ENCODE peak calls at places on chromosome 7, in eight cellular contexts. I is epithelial cell of esophagus, J is upper lobe of right lung, O is substantia nigra, A is Daoy, P is activated T-cell treated with anti-CD3 and anti-CD28 coated beads for 1 hour, M is AML-193, T is GDM1. X is an unnamed sample.

GRCh38 chr7:114008696-114009095 is 89.9 kb upstream of the PPP1R3A start:
- DNase-seq in I (peak; percentile 8), J (no peak), O (no peak), A (no peak), P (no peak), M (no peak), T (no peak), X (no peak)

GRCh38 chr7:24778543-24779282 is 21.4 kb upstream of the GSDME start:
- DNase-seq in I (peak; percentile 52), J (peak; percentile 71), O (peak; percentile 18), A (peak; percentile 52), P (no peak), M (peak; percentile 71), T (peak; percentile 18), X (no peak)

GRCh38 chr7:130065500-130066152 is 4.7 kb upstream of the KLHDC10 start:
- DNase-seq in I (no peak), J (no peak), O (no peak), A (no peak), P (no peak), M (no peak), T (no peak), X (peak; percentile 66)

GRCh38 chr7:100582041-100582579 is 3.8 kb downstream of the LRCH4 start:
- DNase-seq in I (peak; percentile 47), J (peak; percentile 92), O (no peak), A (no peak), P (no peak), M (no peak), T (no peak), X (no peak)

GRCh38 chr7:116150588-116150987 is 59.8 kb upstream of the TES start:
- DNase-seq in I (no peak), J (no peak), O (no peak), A (no peak), P (no peak), M (no peak), T (no peak), X (no peak)

GRCh38 chr7:39838326-39838725 is 111.7 kb upstream of the CDK13 start:
- DNase-seq in I (peak; percentile 58), J (no peak), O (no peak), A (peak; percentile 78), P (no peak), M (no peak), T (no peak), X (peak; percentile 76)

GRCh38 chr7:51980813-51981212 is 664.2 kb upstream of the COBL start:
- DNase-seq in I (no peak), J (no peak), O (no peak), A (no peak), P (no peak), M (no peak), T (no peak), X (no peak)

GRCh38 chr7:4683043-4683883 is 1.2 kb downstream of the FOXK1 start:
- DNase-seq in I (peak; percentile 31), J (peak; percentile 69), O (no peak), A (no peak), P (no peak), M (no peak), T (no peak), X (no peak)

GRCh38 chr7:32224276-32224675 is 154.1 kb upstream of the PDE1C start:
- DNase-seq in I (peak; percentile 51), J (no peak), O (no peak), A (no peak), P (no peak), M (no peak), T (no peak), X (no peak)

GRCh38 chr7:128869944-128870285 is 7.3 kb downstream of the ATP6V1F start:
- DNase-seq in I (no peak), J (no peak), O (no peak), A (no peak), P (no peak), M (no peak), T (no peak), X (no peak)

GRCh38 chr7:43602271-43602670 is 19.4 kb downstream of the STK17A start:
- DNase-seq in I (no peak), J (no peak), O (no peak), A (no peak), P (no peak), M (no peak), T (no peak), X (no peak)

GRCh38 chr7:122715183-122715582 is 12.5 kb upstream of the RNF148 start:
- DNase-seq in I (no peak), J (no peak), O (no peak), A (no peak), P (no peak), M (no peak), T (no peak), X (no peak)

GRCh38 chr7:10802526-10802925 is 171.1 kb upstream of the PHF14 start:
- DNase-seq in I (peak; percentile 94), J (no peak), O (no peak), A (no peak), P (no peak), M (no peak), T (no peak), X (peak; percentile 64)

GRCh38 chr7:44322631-44323363 is 2.6 kb downstream of the CAMK2B start:
- DNase-seq in I (no peak), J (no peak), O (peak; percentile 42), A (no peak), P (no peak), M (no peak), T (no peak), X (peak; percentile 8)

GRCh38 chr7:156752371-156753297 is 112.1 kb downstream of the RNF32 start:
- DNase-seq in I (no peak), J (no peak), O (no peak), A (peak; percentile 67), P (no peak), M (no peak), T (no peak), X (no peak)

GRCh38 chr7:123314886-123315285 is 115.1 kb upstream of the SLC13A1 start:
- DNase-seq in I (no peak), J (no peak), O (no peak), A (no peak), P (no peak), M (no peak), T (no peak), X (no peak)

GRCh38 chr7:1809070-1809469 is 139.0 kb downstream of the ELFN1 start:
- DNase-seq in I (no peak), J (peak; percentile 28), O (no peak), A (no peak), P (no peak), M (no peak), T (no peak), X (no peak)

GRCh38 chr7:155460926-155461613 is 3.1 kb downstream of the EN2 start:
- DNase-seq in I (no peak), J (no peak), O (no peak), A (no peak), P (no peak), M (no peak), T (no peak), X (no peak)

GRCh38 chr7:156892086-156892800 is 740 bp downstream of the LMBR1 start:
- DNase-seq in I (peak; percentile 33), J (peak; percentile 84), O (peak; percentile 44), A (peak; percentile 68), P (peak; percentile 53), M (no peak), T (peak; percentile 49), X (no peak)

GRCh38 chr7:44080686-44081265 is 1.6 kb downstream of the POLM start:
- DNase-seq in I (no peak), J (no peak), O (no peak), A (no peak), P (no peak), M (no peak), T (no peak), X (no peak)

GRCh38 chr7:143015102-143015501 is 11.8 kb downstream of the OR9A2 start:
- DNase-seq in I (no peak), J (no peak), O (no peak), A (no peak), P (no peak), M (no peak), T (no peak), X (no peak)

GRCh38 chr7:127885843-127886242 is 145.4 kb downstream of the LRRC4 start:
- DNase-seq in I (peak; percentile 55), J (no peak), O (no peak), A (peak; percentile 75), P (no peak), M (no peak), T (no peak), X (peak; percentile 41)

GRCh38 chr7:99357701-99358490 is 16.6 kb upstream of the ARPC1B start:
- DNase-seq in I (no peak), J (no peak), O (peak; percentile 13), A (no peak), P (no peak), M (no peak), T (no peak), X (no peak)

GRCh38 chr7:84073476-84073875 is 121.1 kb downstream of the SEMA3A start:
- DNase-seq in I (no peak), J (no peak), O (no peak), A (no peak), P (no peak), M (peak; percentile 7), T (no peak), X (no peak)

GRCh38 chr7:151680810-151681209 is 161.1 kb upstream of the RHEB start:
- DNase-seq in I (peak; percentile 61), J (no peak), O (no peak), A (no peak), P (no peak), M (no peak), T (no peak), X (peak; percentile 91)

GRCh38 chr7:47039089-47039648 is 542.7 kb downstream of the TNS3 start:
- DNase-seq in I (no peak), J (no peak), O (no peak), A (no peak), P (no peak), M (no peak), T (no peak), X (peak; percentile 87)

GRCh38 chr7:133512560-133512959 is 259.7 kb downstream of the EXOC4 start:
- DNase-seq in I (peak; percentile 89), J (no peak), O (no peak), A (peak; percentile 96), P (no peak), M (no peak), T (no peak), X (no peak)

GRCh38 chr7:52261052-52261451 is 774.4 kb upstream of the POM121L12 start:
- DNase-seq in I (no peak), J (no peak), O (no peak), A (no peak), P (no peak), M (no peak), T (no peak), X (peak; percentile 9)

GRCh38 chr7:41885078-41885477 is 182.2 kb upstream of the INHBA start:
- DNase-seq in I (peak; percentile 56), J (no peak), O (no peak), A (peak; percentile 70), P (no peak), M (no peak), T (no peak), X (peak; percentile 69)

GRCh38 chr7:94513565-94513860 is 3.9 kb downstream of the CASD1 start:
- DNase-seq in I (no peak), J (no peak), O (no peak), A (no peak), P (no peak), M (no peak), T (no peak), X (peak; percentile 24)

GRCh38 chr7:115634633-115635032 is 395.9 kb downstream of the TFEC start:
- DNase-seq in I (peak; percentile 70), J (no peak), O (no peak), A (no peak), P (no peak), M (no peak), T (no peak), X (no peak)

GRCh38 chr7:45923290-45923689 is 2.2 kb upstream of the IGFBP3 start:
- DNase-seq in I (peak; percentile 77), J (peak; percentile 84), O (peak; percentile 54), A (peak; percentile 92), P (peak; percentile 22), M (peak; percentile 42), T (peak; percentile 17), X (peak; percentile 61)

GRCh38 chr7:39044489-39044888 is 66.8 kb downstream of the POU6F2 start:
- DNase-seq in I (no peak), J (no peak), O (no peak), A (no peak), P (no peak), M (no peak), T (no peak), X (no peak)

GRCh38 chr7:27170936-27171635 is 3.0 kb downstream of the HOXA10 start:
- DNase-seq in I (no peak), J (peak; percentile 31), O (no peak), A (no peak), P (no peak), M (no peak), T (peak; percentile 13), X (no peak)

X was measured in renal cortical epithelial cell.